ENCODE peak calls at places on chromosomes 4 and X, in seven cellular contexts. One of them, this sample, is unnamed.

GRCh38 chr4:10013722-10014121 is 7.6 kb downstream of the SLC2A9 start:
- DNase-seq in GM12878: no peak
- DNase-seq in H1: peak; percentile 85
- DNase-seq in SK-N-SH: peak; percentile 47
- DNase-seq in HepG2: no peak
- DNase-seq in GM12892: peak; percentile 41
- DNase-seq in K562: peak; percentile 68
- DNase-seq in this sample: no peak

GRCh38 chrX:19593684-19594083 is 78.4 kb upstream of the MAP3K15 start:
- DNase-seq in SK-N-SH: peak; percentile 59
- DNase-seq in HepG2: peak; percentile 9
- DNase-seq in GM12892: no peak
- DNase-seq in K562: no peak
- DNase-seq in H1: no peak
- DNase-seq in GM12878: no peak
- DNase-seq in this sample: peak; percentile 7

GRCh38 chr4:53141308-53141707 is 224.6 kb downstream of the SCFD2 start:
- DNase-seq in HepG2: no peak
- DNase-seq in GM12892: no peak
- DNase-seq in SK-N-SH: no peak
- DNase-seq in K562: no peak
- DNase-seq in H1: no peak
- DNase-seq in GM12878: no peak
- DNase-seq in this sample: no peak

GRCh38 chr4:78644744-78645330 is 93.3 kb downstream of the ANXA3 start:
- DNase-seq in K562: peak; percentile 72
- DNase-seq in SK-N-SH: peak; percentile 57
- DNase-seq in H1: no peak
- DNase-seq in GM12892: no peak
- DNase-seq in HepG2: peak; percentile 51
- DNase-seq in GM12878: no peak
- DNase-seq in this sample: no peak

GRCh38 chrX:48531359-48531954 is 8.1 kb upstream of the TBC1D25 start:
- DNase-seq in HepG2: no peak
- DNase-seq in SK-N-SH: no peak
- DNase-seq in GM12878: no peak
- DNase-seq in H1: no peak
- DNase-seq in GM12892: no peak
- DNase-seq in K562: peak; percentile 28
- DNase-seq in this sample: no peak

GRCh38 chrX:981791-982626 is 230.4 kb downstream of the CRLF2 start:
- DNase-seq in GM12878: no peak
- DNase-seq in SK-N-SH: no peak
- DNase-seq in GM12892: no peak
- DNase-seq in K562: no peak
- DNase-seq in H1: peak; percentile 55
- DNase-seq in HepG2: no peak
- DNase-seq in this sample: no peak

GRCh38 chr4:77308843-77309242 is 151.8 kb downstream of the CCNG2 start:
- DNase-seq in K562: peak; percentile 47
- DNase-seq in H1: no peak
- DNase-seq in GM12892: peak; percentile 18
- DNase-seq in SK-N-SH: peak; percentile 35
- DNase-seq in HepG2: peak; percentile 31
- DNase-seq in GM12878: no peak
- DNase-seq in this sample: peak; percentile 40

GRCh38 chrX:76228499-76228898 is 55.6 kb downstream of the PBDC1 start:
- DNase-seq in K562: no peak
- DNase-seq in GM12878: no peak
- DNase-seq in SK-N-SH: no peak
- DNase-seq in HepG2: no peak
- DNase-seq in GM12892: no peak
- DNase-seq in H1: no peak
- DNase-seq in this sample: no peak

GRCh38 chr4:122602277-122603142 is 18.4 kb downstream of the IL21 start:
- DNase-seq in K562: peak; percentile 20
- DNase-seq in GM12878: no peak
- DNase-seq in H1: no peak
- DNase-seq in GM12892: no peak
- DNase-seq in HepG2: peak; percentile 36
- DNase-seq in SK-N-SH: peak; percentile 8
- DNase-seq in this sample: no peak

GRCh38 chr4:74311696-74312313 is 3.5 kb downstream of the EPGN start:
- DNase-seq in SK-N-SH: peak; percentile 7
- DNase-seq in HepG2: peak; percentile 46
- DNase-seq in GM12878: peak; percentile 13
- DNase-seq in K562: no peak
- DNase-seq in GM12892: no peak
- DNase-seq in H1: no peak
- DNase-seq in this sample: no peak

GRCh38 chr4:6938237-6938636 is 28.6 kb downstream of the TBC1D14 start:
- DNase-seq in SK-N-SH: no peak
- DNase-seq in H1: no peak
- DNase-seq in K562: no peak
- DNase-seq in GM12878: no peak
- DNase-seq in HepG2: no peak
- DNase-seq in GM12892: no peak
- DNase-seq in this sample: no peak

GRCh38 chr4:142088906-142089305 is 452.5 kb downstream of the IL15 start:
- DNase-seq in GM12892: no peak
- DNase-seq in SK-N-SH: no peak
- DNase-seq in GM12878: no peak
- DNase-seq in HepG2: no peak
- DNase-seq in K562: no peak
- DNase-seq in H1: no peak
- DNase-seq in this sample: no peak

GRCh38 chr4:66852843-66853242 is 692.5 kb downstream of the CENPC start:
- DNase-seq in GM12878: no peak
- DNase-seq in HepG2: no peak
- DNase-seq in GM12892: no peak
- DNase-seq in H1: no peak
- DNase-seq in K562: no peak
- DNase-seq in SK-N-SH: no peak
- DNase-seq in this sample: no peak

GRCh38 chr4:107736924-107737448 is 17.0 kb upstream of the PAPSS1 start:
- DNase-seq in SK-N-SH: peak; percentile 45
- DNase-seq in GM12892: no peak
- DNase-seq in H1: peak; percentile 66
- DNase-seq in K562: peak; percentile 69
- DNase-seq in GM12878: no peak
- DNase-seq in HepG2: peak; percentile 69
- DNase-seq in this sample: no peak

GRCh38 chrX:151743651-151744470 is 9.3 kb downstream of the CNGA2 start:
- DNase-seq in K562: no peak
- DNase-seq in H1: no peak
- DNase-seq in GM12878: no peak
- DNase-seq in HepG2: no peak
- DNase-seq in GM12892: no peak
- DNase-seq in SK-N-SH: no peak
- DNase-seq in this sample: no peak

GRCh38 chr4:153232768-153233167 is 28.5 kb downstream of the TRIM2 start:
- DNase-seq in GM12878: no peak
- DNase-seq in K562: no peak
- DNase-seq in GM12892: no peak
- DNase-seq in H1: peak; percentile 60
- DNase-seq in SK-N-SH: no peak
- DNase-seq in HepG2: peak; percentile 39
- DNase-seq in this sample: no peak

GRCh38 chr4:170008376-170008775 is 17.8 kb downstream of the MFAP3L start:
- DNase-seq in K562: no peak
- DNase-seq in GM12878: no peak
- DNase-seq in SK-N-SH: no peak
- DNase-seq in GM12892: no peak
- DNase-seq in H1: peak; percentile 30
- DNase-seq in HepG2: no peak
- DNase-seq in this sample: no peak

GRCh38 chr4:41530741-41531140 is 7.2 kb upstream of the LIMCH1 start:
- DNase-seq in GM12878: no peak
- DNase-seq in H1: no peak
- DNase-seq in K562: no peak
- DNase-seq in HepG2: no peak
- DNase-seq in SK-N-SH: no peak
- DNase-seq in GM12892: no peak
- DNase-seq in this sample: no peak

GRCh38 chr4:41531561-41532245 is 6.3 kb upstream of the LIMCH1 start:
- DNase-seq in GM12892: no peak
- DNase-seq in GM12878: no peak
- DNase-seq in HepG2: no peak
- DNase-seq in K562: no peak
- DNase-seq in H1: no peak
- DNase-seq in SK-N-SH: no peak
- DNase-seq in this sample: no peak

GRCh38 chr4:41525129-41525528 is 12.8 kb upstream of the LIMCH1 start:
- DNase-seq in H1: no peak
- DNase-seq in HepG2: no peak
- DNase-seq in SK-N-SH: no peak
- DNase-seq in K562: no peak
- DNase-seq in GM12892: no peak
- DNase-seq in GM12878: no peak
- DNase-seq in this sample: no peak

GRCh38 chr4:41524446-41524845 is 13.5 kb upstream of the LIMCH1 start:
- DNase-seq in H1: no peak
- DNase-seq in GM12878: no peak
- DNase-seq in HepG2: no peak
- DNase-seq in K562: no peak
- DNase-seq in GM12892: no peak
- DNase-seq in SK-N-SH: peak; percentile 26
- DNase-seq in this sample: no peak

GRCh38 chr4:41526628-41527027 is 11.3 kb upstream of the LIMCH1 start:
- DNase-seq in HepG2: no peak
- DNase-seq in GM12892: no peak
- DNase-seq in GM12878: no peak
- DNase-seq in K562: no peak
- DNase-seq in H1: no peak
- DNase-seq in SK-N-SH: no peak
- DNase-seq in this sample: no peak
- TF ChIP-seq TAF1 in HepG2: no peak
- TF ChIP-seq TAF1 in GM12892: no peak
- TF ChIP-seq TAF1 in GM12878: no peak
- TF ChIP-seq TAF1 in K562: no peak
- TF ChIP-seq TAF1 in H1: no peak
- TF ChIP-seq TAF1 in SK-N-SH: no peak
- TF ChIP-seq TAF1 in this sample: no peak

GRCh38 chrX:44060221-44060620 is 87.0 kb upstream of the NDP start:
- DNase-seq in K562: no peak
- DNase-seq in HepG2: no peak
- DNase-seq in GM12892: no peak
- DNase-seq in GM12878: no peak
- DNase-seq in SK-N-SH: no peak
- DNase-seq in H1: no peak
- DNase-seq in this sample: no peak

GRCh38 chrX:44061940-44062339 is 88.8 kb upstream of the NDP start:
- DNase-seq in GM12878: no peak
- DNase-seq in HepG2: no peak
- DNase-seq in SK-N-SH: no peak
- DNase-seq in H1: no peak
- DNase-seq in GM12892: no peak
- DNase-seq in K562: no peak
- DNase-seq in this sample: no peak

GRCh38 chrX:44063611-44064010 is 90.4 kb upstream of the NDP start:
- DNase-seq in HepG2: no peak
- DNase-seq in K562: no peak
- DNase-seq in GM12878: no peak
- DNase-seq in H1: no peak
- DNase-seq in SK-N-SH: no peak
- DNase-seq in GM12892: no peak
- DNase-seq in this sample: no peak

GRCh38 chrX:44058339-44058738 is 85.1 kb upstream of the NDP start:
- DNase-seq in SK-N-SH: no peak
- DNase-seq in GM12878: no peak
- DNase-seq in GM12892: no peak
- DNase-seq in K562: no peak
- DNase-seq in HepG2: no peak
- DNase-seq in H1: no peak
- DNase-seq in this sample: no peak

DNA sequence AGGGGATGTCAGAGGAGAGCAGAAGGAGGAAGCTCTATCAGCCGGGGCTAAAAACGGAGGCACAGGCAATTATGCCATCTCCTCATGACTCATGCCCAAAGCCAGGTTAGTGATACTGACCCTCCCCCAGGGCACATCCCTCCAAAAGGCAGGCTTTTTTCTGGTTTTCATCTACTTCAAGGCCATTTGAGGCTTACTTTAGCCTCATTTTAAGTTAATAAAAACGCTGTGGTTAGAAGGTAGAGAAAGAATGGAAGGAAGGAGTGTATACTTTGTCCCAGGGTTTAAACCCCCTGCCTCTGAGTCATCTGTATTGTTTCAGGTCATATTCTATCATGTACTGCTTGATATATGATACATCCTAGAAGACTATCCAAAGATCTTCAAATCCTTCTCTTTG is 89.7 kb upstream of the NDP start:
- DNase-seq in GM12892: no peak
- DNase-seq in HepG2: no peak
- DNase-seq in SK-N-SH: no peak
- DNase-seq in H1: no peak
- DNase-seq in K562: no peak
- DNase-seq in GM12878: no peak
- DNase-seq in this sample: no peak
- TF ChIP-seq TAF1 in GM12892: no peak
- TF ChIP-seq TAF1 in HepG2: no peak
- TF ChIP-seq TAF1 in SK-N-SH: no peak
- TF ChIP-seq TAF1 in H1: no peak
- TF ChIP-seq TAF1 in K562: no peak
- TF ChIP-seq TAF1 in GM12878: no peak
- TF ChIP-seq TAF1 in this sample: no peak

DNA sequence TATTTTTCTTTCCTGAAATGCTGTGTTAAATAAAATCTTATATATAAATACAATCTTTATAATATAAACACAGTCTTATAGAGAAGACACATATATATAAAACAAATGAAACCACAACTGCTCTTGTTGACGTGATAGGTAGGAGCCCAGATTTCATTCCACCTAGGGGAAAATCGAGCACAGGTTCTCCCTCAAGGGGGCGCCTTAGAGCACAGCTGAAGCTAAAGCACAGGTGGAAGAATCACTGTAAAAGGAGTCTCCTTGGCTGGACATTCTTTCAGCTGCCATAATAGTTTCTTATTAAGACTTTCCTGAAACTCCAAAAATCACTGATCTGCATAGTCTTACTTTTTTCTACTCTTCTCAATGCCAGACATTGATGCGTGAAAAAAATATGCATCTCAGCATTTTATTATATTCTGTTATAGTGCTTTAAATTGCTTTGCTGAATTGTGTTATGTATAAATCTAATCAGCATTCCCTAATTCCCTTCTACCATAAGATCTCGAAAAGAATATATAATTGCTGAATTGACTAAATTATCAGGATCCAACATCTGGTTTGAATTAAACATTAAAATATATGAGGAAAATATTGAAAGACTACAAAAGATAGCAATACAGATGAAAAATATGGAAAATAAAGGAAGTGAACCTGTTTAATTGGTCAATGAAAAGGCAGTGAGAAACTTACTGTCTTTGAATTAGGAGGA is 25.5 kb upstream of the RXFP1 start:
- DNase-seq in GM12878: no peak
- DNase-seq in K562: peak; percentile 26
- DNase-seq in H1: peak; percentile 88
- DNase-seq in GM12892: peak; percentile 1
- DNase-seq in HepG2: peak; percentile 10
- DNase-seq in SK-N-SH: peak; percentile 21
- DNase-seq in this sample: no peak
- TF ChIP-seq TAF1 in GM12878: no peak
- TF ChIP-seq TAF1 in K562: no peak
- TF ChIP-seq TAF1 in H1: no peak
- TF ChIP-seq TAF1 in GM12892: no peak
- TF ChIP-seq TAF1 in HepG2: no peak
- TF ChIP-seq TAF1 in SK-N-SH: no peak
- TF ChIP-seq TAF1 in this sample: no peak

GRCh38 chr4:1556541-1557220 is 127.4 kb downstream of the FAM53A start:
- DNase-seq in GM12878: no peak
- DNase-seq in H1: no peak
- DNase-seq in K562: no peak
- DNase-seq in HepG2: no peak
- DNase-seq in SK-N-SH: peak; percentile 62
- DNase-seq in GM12892: no peak
- DNase-seq in this sample: no peak
- TF ChIP-seq TAF1 in GM12878: no peak
- TF ChIP-seq TAF1 in H1: no peak
- TF ChIP-seq TAF1 in K562: no peak
- TF ChIP-seq TAF1 in HepG2: no peak
- TF ChIP-seq TAF1 in SK-N-SH: no peak
- TF ChIP-seq TAF1 in GM12892: no peak
- TF ChIP-seq TAF1 in this sample: no peak

This sample was measured in GM12891.